ENCODE peak calls at places on chromosomes 12 and 14, in ten cellular contexts. D is dorsolateral prefrontal cortex; N is GM12865; V is WTC11; O is CD8-positive, alpha-beta T cell; W is H9; S is AG04449; X is progenitor cell of endocrine pancreas; Q is ovary; M is natural killer cell. E is an unnamed sample.

GRCh38 chr12:78101181-78101876 is 270.6 kb downstream of the NAV3 start:
- DNase-seq in N (no peak), M (no peak), W (no peak), V (no peak), S (no peak), X (no peak), O (no peak), Q (no peak), D (no peak), E (no peak)

GRCh38 chr12:26327975-26328635 is 132.7 kb downstream of the SSPN start:
- DNase-seq in V (no peak), X (no peak), W (no peak), Q (no peak), S (no peak), M (no peak), O (no peak), N (peak), D (no peak), E (no peak)

GRCh38 chr12:18171571-18171970 is 81.6 kb upstream of the RERGL start:
- DNase-seq in O (no peak), V (no peak), N (no peak), Q (no peak), M (no peak), X (no peak), S (no peak), D (no peak), W (no peak), E (no peak)

GRCh38 chr14:105855893-105856675 is 329.7 kb downstream of the TMEM121 start:
- DNase-seq in X (no peak), Q (peak), W (peak), D (no peak), O (peak), M (peak), S (no peak), V (no peak), N (no peak), E (no peak)

GRCh38 chr14:36506732-36507614 is 13.1 kb downstream of the NKX2-1 start:
- DNase-seq in N (no peak), W (no peak), M (no peak), Q (no peak), V (no peak), O (no peak), D (no peak), X (no peak), S (no peak), E (no peak)

GRCh38 chr12:50055831-50056628 is 1.4 kb upstream of the ASIC1 start:
- DNase-seq in O (peak), W (peak), Q (peak), M (no peak), N (peak), X (no peak), S (no peak), D (peak), V (peak), E (no peak)

GRCh38 chr14:59333668-59334067 is 131.5 kb downstream of the GPR135 start:
- DNase-seq in W (no peak), M (no peak), N (no peak), V (no peak), O (no peak), D (no peak), X (no peak), S (peak), Q (no peak), E (no peak)

GRCh38 chr12:60173213-60174170 is 577.7 kb downstream of the SLC16A7 start:
- DNase-seq in M (no peak), W (no peak), X (no peak), S (no peak), Q (no peak), O (no peak), V (no peak), D (no peak), N (no peak), E (no peak)

DNA sequence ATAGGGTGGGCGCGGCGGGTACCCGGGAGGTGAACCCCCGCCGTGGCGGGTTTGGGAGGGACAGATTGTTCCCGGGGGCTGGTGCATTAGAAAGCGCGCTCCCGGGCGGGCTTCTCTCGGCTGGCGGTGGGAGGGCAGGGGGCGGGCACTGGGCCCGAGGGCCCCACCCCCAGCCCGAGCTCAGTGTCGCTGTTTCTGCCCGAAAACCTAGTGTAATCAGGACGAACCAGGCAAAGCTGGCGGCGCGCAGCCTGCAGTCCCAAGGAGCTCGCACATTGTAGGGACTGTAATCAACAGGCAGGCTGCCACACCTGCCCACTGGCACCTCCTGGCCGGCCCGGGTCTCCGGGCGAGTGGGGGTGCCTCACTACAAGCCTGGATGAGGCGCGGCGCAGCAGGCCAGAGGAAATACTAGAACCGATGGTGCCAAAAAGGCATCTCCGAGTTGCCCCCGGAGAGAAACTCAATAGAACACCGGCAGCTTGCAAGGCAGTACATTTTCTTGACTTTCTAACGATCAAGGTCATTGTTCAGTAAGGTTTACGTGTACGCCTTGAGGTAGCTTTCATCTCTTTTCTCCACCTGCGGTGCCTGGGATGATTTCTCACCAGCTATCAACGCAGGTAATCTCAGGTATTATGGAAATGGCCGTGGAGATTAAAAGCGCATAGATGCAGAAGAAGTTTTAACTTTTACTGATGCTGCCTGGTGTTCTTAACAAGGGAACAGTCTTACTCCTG is 845 bp upstream of the SPTB start:
- DNase-seq in S (no peak), N (peak), W (peak), V (peak), O (peak), Q (peak), X (peak), D (peak), M (peak), E (no peak)
- TF ChIP-seq CTCF in S (no peak), N (no peak), W (peak), V (no peak), O (no peak), Q (no peak), X (no peak), D (no peak), M (no peak), E (no peak)

GRCh38 chr12:118120579-118121363 is 15.2 kb upstream of the PEBP1 start:
- DNase-seq in V (peak), N (peak), S (no peak), D (peak), O (peak), X (peak), Q (peak), W (peak), M (peak), E (no peak)
- TF ChIP-seq CTCF in V (peak), N (peak), S (peak), D (peak), O (peak), X (peak), Q (no peak), W (peak), M (peak), E (peak)

GRCh38 chr12:54721312-54721711 is 73.1 kb upstream of the DCD start:
- DNase-seq in W (no peak), N (no peak), Q (no peak), M (no peak), X (no peak), D (no peak), O (no peak), S (no peak), V (no peak), E (no peak)
- TF ChIP-seq CTCF in W (no peak), N (no peak), Q (no peak), M (no peak), X (no peak), D (no peak), O (no peak), S (no peak), V (no peak), E (no peak)

DNA sequence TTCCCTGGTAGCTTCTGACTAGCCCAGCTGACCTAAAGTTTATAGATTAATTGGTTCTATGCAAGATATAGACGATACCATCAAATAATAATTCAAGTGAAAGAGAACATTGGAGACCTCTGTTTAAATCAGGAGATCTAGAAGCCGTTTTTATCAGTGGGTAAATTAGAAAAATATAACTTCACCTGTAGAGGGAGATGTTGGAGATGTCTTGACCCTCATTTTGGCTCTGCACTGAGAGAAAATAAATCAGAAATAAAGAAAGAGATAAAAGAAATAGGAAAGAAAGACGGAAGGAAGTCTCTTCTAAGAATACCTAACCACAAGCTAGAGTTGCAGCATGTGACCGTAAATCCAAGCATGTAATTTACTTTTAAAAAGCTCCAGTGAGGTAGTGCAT is 684.5 kb downstream of the C12orf50 start:
- DNase-seq in W (no peak), O (no peak), X (no peak), M (no peak), V (no peak), N (no peak), D (no peak), Q (no peak), S (no peak), E (no peak)
- TF ChIP-seq CTCF in W (peak), O (no peak), X (peak), M (no peak), V (no peak), N (no peak), D (no peak), Q (no peak), S (no peak), E (no peak)

GRCh38 chr12:55585817-55586216 is 13.5 kb downstream of the OR2AP1 start:
- DNase-seq in D (no peak), M (no peak), X (no peak), Q (no peak), N (no peak), V (no peak), S (no peak), O (no peak), W (no peak), E (no peak)
- TF ChIP-seq CTCF in D (no peak), M (no peak), X (no peak), Q (no peak), N (no peak), V (no peak), S (no peak), O (no peak), W (no peak), E (no peak)

E was measured in CD14-positive monocyte.